ENCODE peak calls at places on chromosomes 13 and 19, in seven cellular contexts. G is amniotic epithelial cell; T is putamen; A is activated T-helper 1 cell treated with anti-CD3 and anti-CD28 coated beads, Interleukin-12 subunit alpha, Interleukin-12 subunit beta, Interleukin-2, Interleukin-4 antibody, amounts not matched to agents 30 ng/mL and 10 ng/mL and 1 ng/mL, durations not matched to agents 14 hours and 24 hours and 36 hours; W is progenitor cell of endocrine pancreas; E is mesendoderm; D is CD4-positive, alpha-beta T cell. X is an unnamed sample.

GRCh38 chr13:34151885-34152284 is 333.9 kb downstream of the RFC3 start:
- DNase-seq in G (no peak), T (no peak), A (no peak), W (no peak), E (no peak), D (no peak), X (no peak)

GRCh38 chr13:113119166-113119821 is 3.3 kb upstream of the F10 start:
- DNase-seq in G (no peak), T (no peak), A (no peak), W (peak), E (no peak), D (no peak), X (no peak)

GRCh38 chr13:33289966-33290365 is 4.4 kb upstream of the STARD13 start:
- DNase-seq in G (peak), T (no peak), A (no peak), W (no peak), E (no peak), D (no peak), X (no peak)

GRCh38 chr19:35069706-35070105 is 28.2 kb downstream of the HPN start:
- DNase-seq in G (no peak), T (no peak), A (no peak), W (no peak), E (no peak), D (no peak), X (no peak)

GRCh38 chr13:93080587-93080986 is 146.0 kb upstream of the GPC6 start:
- DNase-seq in G (peak), T (no peak), A (no peak), W (no peak), E (no peak), D (no peak), X (no peak)

GRCh38 chr13:110312669-110313031 is 5.6 kb downstream of the COL4A2 start:
- DNase-seq in G (peak), T (no peak), A (no peak), W (no peak), E (peak), D (no peak), X (no peak)

GRCh38 chr19:31355330-31356289 is 6.4 kb upstream of the TSHZ3 start:
- DNase-seq in G (peak), T (no peak), A (no peak), W (no peak), E (peak), D (no peak), X (no peak)

GRCh38 chr19:41537789-41538188 is 38.2 kb upstream of the CEACAM21 start:
- DNase-seq in G (peak), T (no peak), A (no peak), W (no peak), E (peak), D (no peak), X (no peak)

GRCh38 chr19:32519023-32519422 is 62.0 kb upstream of the PDCD5 start:
- DNase-seq in G (no peak), T (no peak), A (no peak), W (no peak), E (no peak), D (no peak), X (no peak)

GRCh38 chr19:17248011-17248776 is 2.5 kb upstream of the NR2F6 start:
- DNase-seq in G (no peak), T (no peak), A (no peak), W (peak), E (peak), D (no peak), X (no peak)

GRCh38 chr13:97953376-97953970 is at the start of gene IPO5:
- DNase-seq in G (peak), T (no peak), A (no peak), W (no peak), E (no peak), D (no peak), X (no peak)

GRCh38 chr13:94987869-94988268 is 275.5 kb upstream of the SOX21 start:
- DNase-seq in G (peak), T (no peak), A (no peak), W (no peak), E (no peak), D (no peak), X (no peak)

GRCh38 chr13:37360556-37360955 is 238.0 kb downstream of the POSTN start:
- DNase-seq in G (peak), T (no peak), A (no peak), W (no peak), E (no peak), D (no peak), X (no peak)

GRCh38 chr13:30654430-30654829 is 36.7 kb downstream of the USPL1 start:
- DNase-seq in G (no peak), T (no peak), A (peak), W (no peak), E (no peak), D (no peak), X (no peak)

GRCh38 chr13:102277286-102277685 is 124.6 kb downstream of the FGF14 start:
- DNase-seq in G (no peak), T (no peak), A (no peak), W (no peak), E (no peak), D (no peak), X (no peak)

GRCh38 chr13:67549331-67549730 is 319.2 kb upstream of the PCDH9 start:
- DNase-seq in G (peak), T (no peak), A (no peak), W (no peak), E (no peak), D (no peak), X (no peak)

GRCh38 chr19:14381689-14382474 is 638 bp downstream of the ADGRE5 start:
- DNase-seq in G (peak), T (no peak), A (peak), W (no peak), E (peak), D (peak), X (no peak)

GRCh38 chr13:74287672-74288169 is 153.5 kb upstream of the KLF12 start:
- DNase-seq in G (peak), T (peak), A (peak), W (no peak), E (peak), D (peak), X (peak)

GRCh38 chr19:48962029-48962848 is 2.9 kb upstream of the FTL start:
- DNase-seq in G (no peak), T (no peak), A (no peak), W (no peak), E (peak), D (peak), X (no peak)

GRCh38 chr13:100543872-100544602 is 44.6 kb downstream of the GGACT start:
- DNase-seq in G (no peak), T (no peak), A (no peak), W (no peak), E (no peak), D (no peak), X (no peak)

GRCh38 chr19:43362179-43362578 is 8.7 kb downstream of the CD177 start:
- DNase-seq in G (peak), T (no peak), A (no peak), W (no peak), E (no peak), D (no peak), X (no peak)

GRCh38 chr19:20250627-20251026 is 83.6 kb downstream of the ZNF486 start:
- DNase-seq in G (no peak), T (no peak), A (no peak), W (no peak), E (no peak), D (no peak), X (no peak)

GRCh38 chr13:113407103-113407530 is 43.2 kb upstream of the GRTP1 start:
- DNase-seq in G (no peak), T (no peak), A (no peak), W (no peak), E (no peak), D (no peak), X (no peak)

GRCh38 chr13:50167967-50168366 is 152.7 kb downstream of the KCNRG start:
- DNase-seq in G (no peak), T (no peak), A (no peak), W (no peak), E (no peak), D (no peak), X (no peak)

GRCh38 chr19:36421749-36422481 is 3.5 kb upstream of the ZFP82 start:
- DNase-seq in G (no peak), T (no peak), A (no peak), W (no peak), E (peak), D (no peak), X (peak)

GRCh38 chr13:26656919-26657318 is 99.4 kb downstream of the WASF3 start:
- DNase-seq in G (peak), T (no peak), A (no peak), W (no peak), E (peak), D (no peak), X (peak)

GRCh38 chr19:18789883-18790565 is 1.1 kb downstream of the COMP start:
- DNase-seq in G (no peak), T (no peak), A (no peak), W (no peak), E (peak), D (peak), X (no peak)